ENCODE peak calls at places on chromosomes 7 and 10, in four cellular contexts. One of them, this sample, is unnamed.

GRCh38 chr10:132319853-132320669 is 11.9 kb upstream of the LRRC27 start:
- DNase-seq in tibial nerve: no peak
- DNase-seq in stimulated activated naive B cell treated with anti-CD40 and anti-IgM and Interleukin-4, amounts not matched to agents 10 μg/mL and 1 μg/mL and 100 μg/mL, for 72 hours: peak; percentile 19
- DNase-seq in CD4-positive, alpha-beta T cell: no peak
- DNase-seq in this sample: peak; percentile 84

GRCh38 chr10:75396861-75397570 is 4.5 kb downstream of the ZNF503 start:
- DNase-seq in CD4-positive, alpha-beta T cell: no peak
- DNase-seq in stimulated activated naive B cell treated with anti-CD40 and anti-IgM and Interleukin-4, amounts not matched to agents 10 μg/mL and 1 μg/mL and 100 μg/mL, for 72 hours: no peak
- DNase-seq in tibial nerve: no peak
- DNase-seq in this sample: no peak

GRCh38 chr10:102188298-102188940 is 36.2 kb downstream of the NOLC1 start:
- DNase-seq in CD4-positive, alpha-beta T cell: no peak
- DNase-seq in stimulated activated naive B cell treated with anti-CD40 and anti-IgM and Interleukin-4, amounts not matched to agents 10 μg/mL and 1 μg/mL and 100 μg/mL, for 72 hours: no peak
- DNase-seq in tibial nerve: no peak
- DNase-seq in this sample: no peak

GRCh38 chr7:157544980-157545680 is 208.3 kb downstream of the DNAJB6 start:
- DNase-seq in tibial nerve: no peak
- DNase-seq in CD4-positive, alpha-beta T cell: no peak
- DNase-seq in stimulated activated naive B cell treated with anti-CD40 and anti-IgM and Interleukin-4, amounts not matched to agents 10 μg/mL and 1 μg/mL and 100 μg/mL, for 72 hours: no peak
- DNase-seq in this sample: no peak

GRCh38 chr10:62851449-62851848 is 35.3 kb upstream of the EGR2 start:
- DNase-seq in stimulated activated naive B cell treated with anti-CD40 and anti-IgM and Interleukin-4, amounts not matched to agents 10 μg/mL and 1 μg/mL and 100 μg/mL, for 72 hours: no peak
- DNase-seq in CD4-positive, alpha-beta T cell: no peak
- DNase-seq in tibial nerve: no peak
- DNase-seq in this sample: peak; percentile 58

GRCh38 chr10:99435986-99436633 is 5.7 kb upstream of the GOT1 start:
- DNase-seq in CD4-positive, alpha-beta T cell: no peak
- DNase-seq in tibial nerve: no peak
- DNase-seq in stimulated activated naive B cell treated with anti-CD40 and anti-IgM and Interleukin-4, amounts not matched to agents 10 μg/mL and 1 μg/mL and 100 μg/mL, for 72 hours: no peak
- DNase-seq in this sample: peak; percentile 55

GRCh38 chr10:13528138-13528874 is 508 bp downstream of the BEND7 start:
- DNase-seq in stimulated activated naive B cell treated with anti-CD40 and anti-IgM and Interleukin-4, amounts not matched to agents 10 μg/mL and 1 μg/mL and 100 μg/mL, for 72 hours: no peak
- DNase-seq in CD4-positive, alpha-beta T cell: no peak
- DNase-seq in tibial nerve: no peak
- DNase-seq in this sample: no peak

GRCh38 chr7:44615149-44615611 is 8.8 kb downstream of the OGDH start:
- DNase-seq in stimulated activated naive B cell treated with anti-CD40 and anti-IgM and Interleukin-4, amounts not matched to agents 10 μg/mL and 1 μg/mL and 100 μg/mL, for 72 hours: no peak
- DNase-seq in tibial nerve: no peak
- DNase-seq in CD4-positive, alpha-beta T cell: no peak
- DNase-seq in this sample: no peak

GRCh38 chr10:61897671-61898434 is 3.6 kb upstream of the ARID5B start:
- DNase-seq in CD4-positive, alpha-beta T cell: no peak
- DNase-seq in stimulated activated naive B cell treated with anti-CD40 and anti-IgM and Interleukin-4, amounts not matched to agents 10 μg/mL and 1 μg/mL and 100 μg/mL, for 72 hours: peak; percentile 6
- DNase-seq in tibial nerve: peak; percentile 48
- DNase-seq in this sample: peak; percentile 41

GRCh38 chr10:1552881-1553595 is 184.3 kb downstream of the ADARB2 start:
- DNase-seq in stimulated activated naive B cell treated with anti-CD40 and anti-IgM and Interleukin-4, amounts not matched to agents 10 μg/mL and 1 μg/mL and 100 μg/mL, for 72 hours: no peak
- DNase-seq in tibial nerve: no peak
- DNase-seq in CD4-positive, alpha-beta T cell: no peak
- DNase-seq in this sample: no peak

GRCh38 chr10:30346615-30347014 is 2.5 kb downstream of the MTPAP start:
- DNase-seq in tibial nerve: no peak
- DNase-seq in stimulated activated naive B cell treated with anti-CD40 and anti-IgM and Interleukin-4, amounts not matched to agents 10 μg/mL and 1 μg/mL and 100 μg/mL, for 72 hours: no peak
- DNase-seq in CD4-positive, alpha-beta T cell: no peak
- DNase-seq in this sample: no peak

GRCh38 chr7:44639701-44640321 is 33.4 kb downstream of the OGDH start:
- DNase-seq in stimulated activated naive B cell treated with anti-CD40 and anti-IgM and Interleukin-4, amounts not matched to agents 10 μg/mL and 1 μg/mL and 100 μg/mL, for 72 hours: no peak
- DNase-seq in CD4-positive, alpha-beta T cell: no peak
- DNase-seq in tibial nerve: no peak
- DNase-seq in this sample: no peak

GRCh38 chr10:60139798-60140566 is 233.6 kb upstream of the CCDC6 start:
- DNase-seq in CD4-positive, alpha-beta T cell: no peak
- DNase-seq in stimulated activated naive B cell treated with anti-CD40 and anti-IgM and Interleukin-4, amounts not matched to agents 10 μg/mL and 1 μg/mL and 100 μg/mL, for 72 hours: no peak
- DNase-seq in tibial nerve: no peak
- DNase-seq in this sample: no peak

GRCh38 chr10:51399840-51400239 is 299.6 kb downstream of the CSTF2T start:
- DNase-seq in tibial nerve: no peak
- DNase-seq in CD4-positive, alpha-beta T cell: no peak
- DNase-seq in stimulated activated naive B cell treated with anti-CD40 and anti-IgM and Interleukin-4, amounts not matched to agents 10 μg/mL and 1 μg/mL and 100 μg/mL, for 72 hours: no peak
- DNase-seq in this sample: no peak

GRCh38 chr7:496528-497295 is 22.9 kb downstream of the PDGFA start:
- DNase-seq in CD4-positive, alpha-beta T cell: no peak
- DNase-seq in tibial nerve: no peak
- DNase-seq in stimulated activated naive B cell treated with anti-CD40 and anti-IgM and Interleukin-4, amounts not matched to agents 10 μg/mL and 1 μg/mL and 100 μg/mL, for 72 hours: no peak
- DNase-seq in this sample: no peak

GRCh38 chr10:63421591-63421990 is 44.2 kb downstream of the JMJD1C start:
- DNase-seq in stimulated activated naive B cell treated with anti-CD40 and anti-IgM and Interleukin-4, amounts not matched to agents 10 μg/mL and 1 μg/mL and 100 μg/mL, for 72 hours: peak; percentile 14
- DNase-seq in CD4-positive, alpha-beta T cell: no peak
- DNase-seq in tibial nerve: no peak
- DNase-seq in this sample: peak; percentile 83

GRCh38 chr10:58756126-58756525 is 243.5 kb downstream of the BICC1 start:
- DNase-seq in CD4-positive, alpha-beta T cell: no peak
- DNase-seq in stimulated activated naive B cell treated with anti-CD40 and anti-IgM and Interleukin-4, amounts not matched to agents 10 μg/mL and 1 μg/mL and 100 μg/mL, for 72 hours: no peak
- DNase-seq in tibial nerve: no peak
- DNase-seq in this sample: no peak

GRCh38 chr10:75287697-75288096 is 51.9 kb upstream of the COMTD1 start:
- DNase-seq in CD4-positive, alpha-beta T cell: no peak
- DNase-seq in tibial nerve: no peak
- DNase-seq in stimulated activated naive B cell treated with anti-CD40 and anti-IgM and Interleukin-4, amounts not matched to agents 10 μg/mL and 1 μg/mL and 100 μg/mL, for 72 hours: no peak
- DNase-seq in this sample: no peak

GRCh38 chr10:85668522-85668921 is 698.1 kb downstream of the GRID1 start:
- DNase-seq in stimulated activated naive B cell treated with anti-CD40 and anti-IgM and Interleukin-4, amounts not matched to agents 10 μg/mL and 1 μg/mL and 100 μg/mL, for 72 hours: no peak
- DNase-seq in CD4-positive, alpha-beta T cell: no peak
- DNase-seq in tibial nerve: no peak
- DNase-seq in this sample: no peak

GRCh38 chr7:115637123-115637522 is 393.4 kb downstream of the TFEC start:
- DNase-seq in tibial nerve: no peak
- DNase-seq in stimulated activated naive B cell treated with anti-CD40 and anti-IgM and Interleukin-4, amounts not matched to agents 10 μg/mL and 1 μg/mL and 100 μg/mL, for 72 hours: no peak
- DNase-seq in CD4-positive, alpha-beta T cell: no peak
- DNase-seq in this sample: no peak

GRCh38 chr7:78437118-78437517 is 638.5 kb downstream of the PHTF2 start:
- DNase-seq in CD4-positive, alpha-beta T cell: no peak
- DNase-seq in tibial nerve: no peak
- DNase-seq in stimulated activated naive B cell treated with anti-CD40 and anti-IgM and Interleukin-4, amounts not matched to agents 10 μg/mL and 1 μg/mL and 100 μg/mL, for 72 hours: no peak
- DNase-seq in this sample: no peak

GRCh38 chr10:72375585-72375984 is 20.9 kb upstream of the DNAJB12 start:
- DNase-seq in tibial nerve: no peak
- DNase-seq in CD4-positive, alpha-beta T cell: no peak
- DNase-seq in stimulated activated naive B cell treated with anti-CD40 and anti-IgM and Interleukin-4, amounts not matched to agents 10 μg/mL and 1 μg/mL and 100 μg/mL, for 72 hours: no peak
- DNase-seq in this sample: peak; percentile 15

GRCh38 chr7:51273360-51273759 is 43.2 kb downstream of the COBL start:
- DNase-seq in CD4-positive, alpha-beta T cell: no peak
- DNase-seq in stimulated activated naive B cell treated with anti-CD40 and anti-IgM and Interleukin-4, amounts not matched to agents 10 μg/mL and 1 μg/mL and 100 μg/mL, for 72 hours: no peak
- DNase-seq in tibial nerve: no peak
- DNase-seq in this sample: no peak

GRCh38 chr10:27745380-27745718 is 270 bp downstream of the MKX start:
- DNase-seq in CD4-positive, alpha-beta T cell: no peak
- DNase-seq in tibial nerve: no peak
- DNase-seq in stimulated activated naive B cell treated with anti-CD40 and anti-IgM and Interleukin-4, amounts not matched to agents 10 μg/mL and 1 μg/mL and 100 μg/mL, for 72 hours: no peak
- DNase-seq in this sample: no peak

GRCh38 chr7:25777969-25778767 is 373.8 kb upstream of the NFE2L3 start:
- DNase-seq in stimulated activated naive B cell treated with anti-CD40 and anti-IgM and Interleukin-4, amounts not matched to agents 10 μg/mL and 1 μg/mL and 100 μg/mL, for 72 hours: no peak
- DNase-seq in tibial nerve: no peak
- DNase-seq in CD4-positive, alpha-beta T cell: no peak
- DNase-seq in this sample: no peak

This sample was measured in GM12865.